ENCODE peak calls at places on chromosomes 7 and 10, in four cellular contexts. U is CD8-positive, alpha-beta T cell; N is dorsolateral prefrontal cortex; R is SJSA1. Z is an unnamed sample.

GRCh38 chr10:76632158-76633051 is 1005.2 kb downstream of the KCNMA1 start:
- DNase-seq in N (no peak), U (no peak), R (no peak), Z (no peak)

GRCh38 chr7:27899601-27900000 is 159.6 kb downstream of the TAX1BP1 start:
- DNase-seq in N (no peak), U (peak), R (no peak), Z (no peak)

GRCh38 chr7:118352854-118353453 is 128.4 kb downstream of the ANKRD7 start:
- DNase-seq in N (no peak), R (no peak), U (no peak), Z (no peak)

GRCh38 chr10:67669978-67670377 is 26.0 kb downstream of the CTNNA3 start:
- DNase-seq in R (no peak), U (no peak), N (no peak), Z (no peak)

GRCh38 chr7:140638311-140638791 is 2.3 kb downstream of the DENND2A start:
- DNase-seq in R (peak), U (no peak), N (no peak), Z (no peak)

GRCh38 chr7:155457544-155458316 is at the start of gene EN2:
- DNase-seq in N (no peak), R (no peak), U (no peak), Z (no peak)

GRCh38 chr10:13724484-13724883 is 137.7 kb downstream of the PRPF18 start:
- DNase-seq in U (no peak), N (no peak), R (no peak), Z (no peak)

GRCh38 chr7:56115852-56116538 is at the start of gene NUPR2:
- DNase-seq in R (no peak), U (no peak), N (peak), Z (no peak)

GRCh38 chr10:49560526-49560925 is 21.6 kb upstream of the ERCC6 start:
- DNase-seq in N (no peak), R (no peak), U (no peak), Z (no peak)

GRCh38 chr10:110091830-110092229 is 84.0 kb downstream of the ADD3 start:
- DNase-seq in N (no peak), R (no peak), U (no peak), Z (no peak)

GRCh38 chr7:100547872-100548271 is 8.9 kb downstream of the AGFG2 start:
- DNase-seq in R (no peak), U (no peak), N (no peak), Z (no peak)

GRCh38 chr10:3584926-3585784 is 199.9 kb downstream of the KLF6 start:
- DNase-seq in U (no peak), R (no peak), N (no peak), Z (no peak)

GRCh38 chr10:62079885-62080559 is 178.5 kb downstream of the ARID5B start:
- DNase-seq in N (no peak), U (no peak), R (no peak), Z (no peak)

GRCh38 chr10:52442576-52442975 is 128.5 kb downstream of the DKK1 start:
- DNase-seq in R (no peak), U (no peak), N (no peak), Z (no peak)

GRCh38 chr7:82572195-82572880 is 128.8 kb upstream of the CACNA2D1 start:
- DNase-seq in R (peak), U (peak), N (peak), Z (peak)

GRCh38 chr10:23192741-23193434 is 776 bp downstream of the PTF1A start:
- DNase-seq in N (no peak), R (no peak), U (no peak), Z (no peak)

GRCh38 chr10:132836832-132837540 is 51.0 kb upstream of the NKX6-2 start:
- DNase-seq in N (peak), U (peak), R (no peak), Z (no peak)

GRCh38 chr7:34184466-34184865 is 279.1 kb downstream of the BMPER start:
- DNase-seq in R (no peak), U (no peak), N (no peak), Z (no peak)

GRCh38 chr10:62817763-62818425 is 1.7 kb upstream of the EGR2 start:
- DNase-seq in N (peak), U (peak), R (peak), Z (no peak)

GRCh38 chr10:99768430-99769011 is 13.9 kb upstream of the ABCC2 start:
- DNase-seq in N (no peak), R (no peak), U (no peak), Z (no peak)

GRCh38 chr7:45872116-45873034 is 507 bp downstream of the CCDC201 start:
- DNase-seq in R (peak), N (no peak), U (no peak), Z (no peak)

GRCh38 chr7:128037081-128037480 is 5.8 kb upstream of the LRRC4 start:
- DNase-seq in U (no peak), N (no peak), R (no peak), Z (no peak)

GRCh38 chr10:86533328-86533727 is 11.7 kb upstream of the WAPL start:
- DNase-seq in U (no peak), N (peak), R (no peak), Z (no peak)

GRCh38 chr10:86535057-86535882 is 13.7 kb upstream of the WAPL start:
- DNase-seq in N (peak), R (no peak), U (no peak), Z (no peak)

GRCh38 chr10:86538547-86538946 is 17.0 kb upstream of the WAPL start:
- DNase-seq in U (no peak), N (no peak), R (no peak), Z (no peak)

DNA sequence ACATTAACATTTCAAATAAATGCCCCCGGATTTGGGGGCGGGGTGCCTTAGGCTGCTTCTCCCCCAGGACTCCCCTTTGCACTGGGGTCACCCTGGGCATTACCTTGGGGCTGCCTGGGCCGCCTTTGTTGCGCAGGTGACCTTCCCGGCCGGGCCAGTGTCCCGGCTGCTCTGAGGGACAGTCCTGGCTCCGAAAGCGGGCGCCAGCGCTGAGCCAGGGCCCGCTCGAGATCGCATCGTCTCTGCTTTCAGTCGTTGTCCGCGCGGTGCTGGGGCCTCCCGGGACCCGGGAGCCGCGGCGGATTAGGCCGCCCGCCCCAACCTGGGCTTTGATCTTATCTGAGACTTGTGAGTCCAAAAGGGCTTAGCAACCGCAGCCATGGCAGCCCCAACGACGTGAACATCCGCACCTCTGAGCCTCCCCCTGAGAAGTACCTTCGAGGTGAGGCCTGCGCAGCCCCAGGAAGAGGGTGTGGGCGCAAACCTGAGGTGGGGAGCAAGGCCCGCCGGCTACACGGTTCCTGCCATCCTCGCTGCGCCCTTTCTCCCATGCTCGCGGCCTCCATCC is 14.8 kb upstream of the WAPL start:
- DNase-seq in N (no peak), U (peak), R (no peak), Z (no peak)
- H3K4me3 ChIP-seq in N (peak), U (peak), R (no peak), Z (no peak)

DNA sequence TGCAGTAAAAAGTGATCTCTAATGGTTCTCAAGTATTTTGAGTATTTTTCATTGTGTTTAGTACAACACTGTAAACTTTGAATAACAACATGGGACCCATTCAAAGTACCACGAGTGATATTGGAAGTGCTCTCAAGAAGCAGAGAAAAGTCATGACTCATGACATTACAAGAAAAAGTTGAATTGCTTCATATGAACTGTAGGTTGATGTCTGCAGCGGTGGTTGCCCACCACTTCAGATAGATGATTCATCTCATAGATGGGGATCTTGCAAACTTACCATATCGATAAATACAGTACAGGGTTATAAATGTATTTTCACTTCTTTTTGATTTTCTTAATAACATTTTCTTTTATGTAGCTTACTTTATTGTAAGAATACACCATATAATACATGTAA is 34.0 kb downstream of the ENTPD1 start:
- DNase-seq in N (no peak), U (no peak), R (no peak), Z (no peak)
- H3K27ac ChIP-seq in N (no peak), U (no peak), R (no peak), Z (no peak)

GRCh38 chr7:107043916-107044346 is 574 bp upstream of the PRKAR2B start:
- DNase-seq in R (no peak), N (no peak), U (no peak), Z (no peak)

GRCh38 chr7:107046511-107047259 is 2.2 kb downstream of the PRKAR2B start:
- DNase-seq in U (no peak), N (no peak), R (no peak), Z (no peak)

GRCh38 chr7:107045195-107045960 is 873 bp downstream of the PRKAR2B start:
- DNase-seq in N (peak), R (no peak), U (no peak), Z (no peak)

GRCh38 chr7:107044347-107045194 is at the start of gene PRKAR2B:
- DNase-seq in N (peak), R (peak), U (peak), Z (no peak)

DNA sequence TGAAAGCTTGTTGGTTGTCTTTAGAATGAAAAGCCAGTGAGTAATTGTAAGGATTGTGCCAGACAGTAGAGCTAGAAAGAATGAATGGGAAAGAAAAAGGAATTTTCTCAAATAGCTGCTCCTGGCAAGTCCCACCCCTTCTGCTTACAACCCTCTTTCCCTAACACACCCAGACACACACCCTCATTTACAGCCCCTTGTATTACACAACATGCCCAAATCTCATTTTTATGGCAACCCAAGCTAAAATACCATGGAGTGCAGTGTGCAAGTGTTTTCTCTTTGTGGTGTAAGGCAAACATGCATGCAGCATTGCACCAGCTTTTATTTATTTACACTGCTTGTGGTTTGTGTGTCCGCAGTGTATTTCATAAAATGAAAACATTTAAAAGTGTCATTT is 1.5 kb downstream of the PRKAR2B start:
- DNase-seq in R (no peak), N (no peak), U (no peak), Z (no peak)
- H3K4me3 ChIP-seq in R (no peak), N (peak), U (no peak), Z (no peak)

GRCh38 chr10:79148452-79149344 is 79.9 kb downstream of the ZMIZ1 start:
- DNase-seq in R (peak), N (peak), U (no peak), Z (peak)
- H3K27ac ChIP-seq in R (peak), N (peak), U (no peak), Z (peak)

DNA sequence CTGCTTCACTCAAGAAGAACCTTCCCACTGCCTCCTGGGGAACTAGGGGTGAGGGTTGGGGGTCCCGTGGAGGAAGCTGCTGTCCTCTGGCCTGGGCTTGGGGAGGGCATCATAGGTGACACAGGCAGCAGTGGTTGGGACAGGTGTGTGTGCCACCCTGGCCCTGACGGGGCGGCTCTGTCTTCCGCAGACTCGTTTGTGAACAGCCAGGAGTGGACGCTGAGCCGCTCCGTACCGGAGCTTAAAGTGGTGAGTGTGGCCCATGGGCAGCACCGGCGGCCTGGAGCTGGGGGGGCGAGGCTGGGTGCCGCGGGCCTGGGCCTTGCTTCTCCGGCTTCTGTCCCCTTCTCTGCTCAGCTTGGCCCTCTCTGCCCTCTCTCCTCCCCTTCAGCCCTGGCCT is 30.3 kb downstream of the AGAP3 start:
- DNase-seq in N (no peak), U (no peak), R (no peak), Z (no peak)
- H3K4me3 ChIP-seq in N (no peak), U (no peak), R (no peak), Z (peak)

GRCh38 chr7:71615017-71615416 is 483.1 kb downstream of the GALNT17 start:
- DNase-seq in N (peak), R (no peak), U (no peak), Z (no peak)
- H3K27ac ChIP-seq in N (no peak), R (no peak), U (no peak), Z (no peak)